ENCODE peak calls at places on chromosomes 13 and 19, in seven cellular contexts. B is left lung; A is dermis blood vessel endothelial cell; Y is activated T-helper 2 cell treated with anti-CD3 and anti-CD28 coated beads, Interferon-gamma antibody, Interleukin-2, Interleukin-4, amounts not matched to agents 10 μg/mL and 5 μg/mL and 100 μg/mL, durations not matched to agents 14 hours and 24 hours and 36 hours; W is GM04503; Z is stimulated activated CD8-positive, alpha-beta memory T cell treated with anti-CD3 and anti-CD28 coated beads, Interleukin-4, amount 100 ng/mL, for 1 hour; K is stimulated activated CD4-positive, alpha-beta T cell treated with anti-CD3 and anti-CD28 coated beads, Interleukin-15, amount 100 ng/mL, for 1 hour. V is an unnamed sample.

GRCh38 chr19:4455742-4456565 is 1.6 kb downstream of the UBXN6 start:
- DNase-seq in A (peak), W (peak), Y (no peak), Z (no peak), B (no peak), K (no peak), V (peak)

GRCh38 chr19:51143486-51143885 is 1.4 kb downstream of the SIGLEC7 start:
- DNase-seq in Z (no peak), A (no peak), B (no peak), Y (no peak), K (no peak), W (no peak), V (no peak)

GRCh38 chr13:75165543-75166230 is 316.3 kb downstream of the TBC1D4 start:
- DNase-seq in A (no peak), B (no peak), Y (no peak), K (no peak), W (no peak), Z (no peak), V (no peak)

GRCh38 chr13:101554420-101555125 is 102.1 kb downstream of the ITGBL1 start:
- DNase-seq in W (no peak), Z (no peak), K (no peak), A (no peak), B (no peak), Y (no peak), V (no peak)

GRCh38 chr19:1474011-1474764 is 4.8 kb downstream of the C19orf25 start:
- DNase-seq in Y (no peak), B (no peak), K (no peak), W (no peak), A (no peak), Z (no peak), V (no peak)

GRCh38 chr19:17091758-17092333 is 16.3 kb downstream of the MYO9B start:
- DNase-seq in Z (no peak), K (no peak), Y (no peak), A (no peak), W (no peak), B (peak), V (no peak)

GRCh38 chr13:61880576-61881283 is 465.1 kb upstream of the PCDH20 start:
- DNase-seq in K (no peak), B (no peak), W (no peak), Z (no peak), Y (no peak), A (no peak), V (no peak)

GRCh38 chr19:57241181-57241580 is 749 bp downstream of the ZNF805 start:
- DNase-seq in K (no peak), A (peak), W (no peak), Y (no peak), B (no peak), Z (no peak), V (no peak)

GRCh38 chr13:39405107-39405506 is 197.9 kb downstream of the LHFPL6 start:
- DNase-seq in A (no peak), K (no peak), Y (no peak), B (no peak), W (no peak), Z (no peak), V (no peak)

GRCh38 chr13:43846496-43846895 is 33.0 kb downstream of the CCDC122 start:
- DNase-seq in K (no peak), Y (no peak), B (no peak), W (peak), Z (no peak), A (no peak), V (no peak)

GRCh38 chr13:25171517-25172302 is at the start of gene AMER2:
- DNase-seq in W (no peak), A (peak), K (no peak), B (peak), Z (no peak), Y (no peak), V (peak)

GRCh38 chr13:83827338-83827737 is 54.9 kb downstream of the SLITRK1 start:
- DNase-seq in B (no peak), K (no peak), Z (no peak), A (no peak), W (no peak), Y (no peak), V (peak)

GRCh38 chr19:31501427-31502195 is 152.4 kb upstream of the TSHZ3 start:
- DNase-seq in B (no peak), K (no peak), A (no peak), Z (no peak), W (no peak), Y (no peak), V (no peak)

GRCh38 chr19:54388803-54389144 is 24.0 kb upstream of the LAIR1 start:
- DNase-seq in Y (no peak), Z (no peak), A (no peak), B (no peak), W (no peak), K (no peak), V (no peak)

V was measured in NCI-H345.